ENCODE peak calls at places on chromosomes 4 and X, in five cellular contexts. R is fibroblast of pulmonary artery, G is esophagus squamous epithelium, T is sigmoid colon, W is GM13977. S is an unnamed sample.

GRCh38 chr4:121233982-121234381 is 69.9 kb upstream of the TNIP3 start:
- DNase-seq in G (no peak), T (no peak), W (no peak), R (no peak), S (no peak)

GRCh38 chr4:176400816-176401461 is 81.2 kb downstream of the SPCS3 start:
- DNase-seq in T (no peak), R (peak), W (no peak), G (no peak), S (no peak)

GRCh38 chr4:81814909-81815539 is 343.3 kb upstream of the RASGEF1B start:
- DNase-seq in W (no peak), R (peak), T (no peak), G (no peak), S (no peak)

GRCh38 chr4:81627617-81628016 is 155.9 kb upstream of the RASGEF1B start:
- DNase-seq in G (no peak), T (no peak), W (no peak), R (no peak), S (no peak)

GRCh38 chr4:186702297-186702696 is 21.4 kb downstream of the FAT1 start:
- DNase-seq in T (no peak), R (no peak), W (no peak), G (no peak), S (no peak)

GRCh38 chr4:88143504-88143903 is 14.9 kb downstream of the ABCG2 start:
- DNase-seq in G (no peak), R (peak), T (no peak), W (no peak), S (no peak)

GRCh38 chr4:725368-726234 is 20.0 kb downstream of the PCGF3 start:
- DNase-seq in W (no peak), R (no peak), T (no peak), G (no peak), S (no peak)

GRCh38 chr4:128663325-128663724 is 146.2 kb upstream of the JADE1 start:
- DNase-seq in T (no peak), R (no peak), G (no peak), W (peak), S (peak)

GRCh38 chr4:164301430-164301829 is 452.5 kb upstream of the SMIM31 start:
- DNase-seq in W (no peak), R (no peak), G (no peak), T (no peak), S (no peak)

GRCh38 chr4:128424524-128425195 is 137.0 kb upstream of the PGRMC2 start:
- DNase-seq in W (no peak), G (no peak), T (no peak), R (peak), S (no peak)

GRCh38 chr4:2299794-2300193 is 37.9 kb upstream of the MXD4 start:
- DNase-seq in R (no peak), W (no peak), G (no peak), T (no peak), S (no peak)
- TF ChIP-seq CTCF in R (no peak), W (no peak), G (no peak), T (no peak), S (no peak)

DNA sequence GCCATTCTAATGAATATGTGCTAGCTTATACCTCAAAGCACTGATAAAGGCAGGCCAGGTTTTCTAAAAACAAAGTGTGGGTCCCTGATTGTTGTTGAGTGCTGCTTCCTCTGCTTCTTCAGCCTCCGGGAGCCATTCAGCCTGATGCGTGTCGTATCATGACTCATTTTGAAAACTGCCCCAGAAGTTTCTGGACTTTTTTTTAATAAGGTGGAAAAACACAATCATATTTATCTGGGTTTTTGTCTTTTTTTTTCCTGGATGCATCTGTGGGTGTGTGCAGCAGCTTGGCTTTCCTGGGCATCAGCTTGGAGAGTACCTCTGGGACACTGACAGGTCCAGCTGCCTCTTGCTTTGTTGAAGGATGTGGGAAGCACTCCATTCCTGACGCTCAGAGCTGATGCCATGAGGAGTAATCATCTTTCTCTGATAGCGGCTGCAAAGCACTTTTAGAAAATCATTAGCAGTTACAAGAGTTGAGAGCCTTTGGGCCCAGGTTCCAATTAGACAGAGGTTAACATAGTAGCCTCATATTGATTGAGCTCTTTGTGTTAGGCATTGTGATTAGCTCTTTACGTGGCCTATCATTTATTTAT is 66.9 kb downstream of the PARM1 start:
- DNase-seq in G (no peak), T (no peak), W (no peak), R (no peak), S (no peak)
- TF ChIP-seq CTCF in G (no peak), T (no peak), W (no peak), R (no peak), S (no peak)

DNA sequence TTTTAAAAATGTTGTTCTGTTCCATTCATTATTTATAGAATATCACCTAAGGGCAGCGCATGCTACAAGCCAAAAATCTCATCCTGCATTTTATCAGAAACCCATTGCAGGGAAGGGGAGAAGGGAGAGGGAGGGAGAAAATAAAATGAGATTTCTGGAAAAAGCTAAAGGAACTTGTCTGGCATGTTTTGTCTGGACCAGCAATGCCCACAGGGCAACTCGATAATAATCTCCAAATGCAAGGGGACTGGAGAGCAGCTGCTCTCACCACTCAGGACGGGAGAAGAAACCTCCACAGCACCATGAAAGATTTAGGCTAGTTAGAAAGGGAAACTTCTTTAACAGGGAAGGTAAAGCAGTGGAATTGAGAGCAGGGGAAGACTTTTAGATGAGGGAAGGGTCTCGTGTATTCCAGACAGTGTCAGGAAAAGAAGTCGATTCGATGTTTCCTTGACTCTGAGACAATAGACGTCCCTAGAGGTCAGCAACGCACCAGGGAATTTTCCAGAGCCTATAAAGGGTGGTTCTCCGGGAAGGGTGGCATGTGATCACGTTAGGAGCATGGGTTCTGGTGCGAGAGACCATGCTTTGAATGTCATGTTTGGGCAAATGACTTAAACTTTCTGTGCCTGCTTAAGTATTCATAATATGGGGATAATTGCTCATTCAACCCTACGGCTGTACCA is 132.2 kb upstream of the NDP start:
- DNase-seq in R (no peak), T (no peak), G (no peak), W (no peak), S (no peak)
- TF ChIP-seq CTCF in R (no peak), T (no peak), G (no peak), W (no peak), S (no peak)

DNA sequence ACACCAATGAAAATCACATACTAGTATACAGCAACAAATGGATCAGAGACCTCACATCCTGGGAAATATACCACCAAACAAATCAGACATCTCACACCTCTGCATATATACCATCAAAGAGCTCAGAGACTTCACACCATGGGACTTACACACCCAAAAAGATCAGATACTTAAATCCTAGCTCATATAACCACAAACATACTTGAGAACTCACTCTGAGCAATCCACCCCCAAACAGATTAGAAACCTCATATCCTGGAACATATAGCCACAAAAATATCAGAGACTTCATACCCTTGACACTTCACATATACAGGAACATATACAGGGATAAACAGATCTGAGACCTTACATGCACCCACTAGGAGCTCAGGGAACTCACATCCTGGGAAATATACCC is 32.1 kb downstream of the SUV39H1 start:
- DNase-seq in G (no peak), R (no peak), W (no peak), T (no peak), S (no peak)
- TF ChIP-seq CTCF in G (no peak), R (no peak), W (no peak), T (no peak), S (no peak)

GRCh38 chr4:108937066-108937465 is 174.2 kb upstream of the ETNPPL start:
- DNase-seq in T (no peak), R (no peak), G (no peak), W (no peak), S (no peak)

GRCh38 chr4:108941914-108942379 is 179.1 kb upstream of the ETNPPL start:
- DNase-seq in T (no peak), W (no peak), G (no peak), R (no peak), S (no peak)

GRCh38 chr4:108943971-108944370 is 181.1 kb upstream of the ETNPPL start:
- DNase-seq in T (no peak), R (peak), W (no peak), G (no peak), S (no peak)

GRCh38 chr4:108943371-108943770 is 180.5 kb upstream of the ETNPPL start:
- DNase-seq in R (no peak), W (no peak), T (no peak), G (no peak), S (no peak)

DNA sequence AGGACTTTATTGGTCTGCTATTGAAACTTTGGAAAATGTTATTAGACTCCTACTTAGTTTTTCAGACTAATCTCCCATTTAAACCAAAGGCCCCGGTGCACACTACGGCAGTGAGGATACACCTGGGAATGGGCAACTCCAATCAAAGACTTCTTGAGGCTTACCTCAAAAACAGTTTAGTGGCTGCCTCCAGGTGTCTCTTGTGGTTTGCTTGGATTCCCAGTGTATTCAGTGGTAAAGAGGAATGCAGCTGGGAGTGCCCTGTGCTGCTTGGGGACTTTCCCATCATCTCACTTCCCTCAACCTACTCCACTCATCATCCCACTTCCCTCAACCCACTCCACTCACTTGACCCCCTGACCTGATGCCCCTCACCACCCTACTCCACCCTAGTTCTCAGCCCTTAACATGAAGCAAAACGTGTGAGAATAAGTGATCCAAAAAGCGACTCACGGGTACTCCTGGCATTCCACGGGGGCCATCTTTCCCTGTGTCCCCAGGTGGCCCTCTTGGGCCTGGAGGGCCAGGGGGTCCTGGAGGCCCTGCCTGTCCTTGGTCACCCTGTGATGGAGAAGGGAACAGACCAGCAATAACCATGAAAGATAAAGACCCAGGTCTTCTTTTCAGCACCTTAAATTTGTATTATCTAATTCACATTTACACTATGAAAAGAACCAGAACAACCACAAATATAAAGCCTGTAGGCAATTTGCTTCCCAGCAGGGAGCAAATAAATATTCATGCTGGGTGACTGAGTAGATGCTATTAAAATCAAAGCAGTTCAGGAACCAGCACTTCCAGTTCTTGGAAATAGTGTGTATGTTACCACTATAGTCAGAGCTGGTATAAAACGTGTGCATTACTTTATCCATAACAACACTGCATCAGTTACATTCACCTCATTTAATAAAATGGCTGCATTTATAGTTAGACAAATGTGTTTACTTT is 177.5 kb upstream of the ETNPPL start:
- DNase-seq in G (no peak), W (no peak), T (no peak), R (no peak), S (no peak)
- TF ChIP-seq CTCF in G (no peak), W (no peak), T (no peak), R (no peak), S (no peak)

GRCh38 chrX:106684207-106684606 is 42.3 kb upstream of the RNF128 start:
- DNase-seq in R (no peak), T (no peak), G (no peak), W (no peak), S (no peak)

GRCh38 chrX:106680716-106681115 is 45.8 kb upstream of the RNF128 start:
- DNase-seq in T (no peak), W (no peak), G (no peak), R (no peak), S (no peak)
- TF ChIP-seq CTCF in T (no peak), W (no peak), G (no peak), R (no peak), S (no peak)

DNA sequence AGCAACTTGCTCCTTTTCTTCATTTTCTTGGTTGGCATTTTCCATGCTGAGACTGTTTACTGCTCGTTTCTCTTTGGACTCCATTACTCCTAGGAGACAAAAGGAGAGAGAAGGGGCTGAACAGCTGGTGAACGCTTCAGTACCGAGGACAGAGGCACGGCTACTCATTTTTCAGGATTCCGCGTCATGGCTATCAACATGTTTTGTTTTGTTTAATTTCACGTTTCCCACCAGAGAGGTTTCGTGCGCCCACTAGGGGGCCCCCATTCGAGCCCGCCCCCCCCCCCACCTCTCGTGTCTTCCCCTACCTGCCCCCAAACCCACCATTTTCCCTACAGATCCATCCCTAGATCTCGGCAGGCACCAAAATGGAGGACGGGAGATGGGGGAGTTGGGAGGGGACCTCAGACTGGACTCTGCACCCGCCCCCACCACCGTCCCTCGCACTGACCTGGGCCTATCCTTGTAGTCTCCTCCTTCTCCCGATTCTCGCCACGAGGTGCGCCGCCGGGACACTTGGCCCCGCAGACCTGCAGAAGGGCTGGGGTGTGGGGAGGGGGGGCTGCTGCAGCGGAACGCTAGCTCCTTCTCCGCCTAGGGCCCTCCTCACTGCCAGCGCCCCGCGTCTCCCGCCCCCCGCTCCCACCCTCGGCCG is 653 bp downstream of the BEX1 start:
- DNase-seq in G (no peak), W (peak), T (no peak), R (peak), S (no peak)
- TF ChIP-seq CTCF in G (no peak), W (no peak), T (no peak), R (no peak), S (no peak)

S was measured in GM20000.